ENCODE peak calls at places on chromosomes 4 and X, in six cellular contexts. H is upper lobe of right lung, C is testis, P is bronchial epithelial cell, Z is heart left ventricle, I is ovary. R is an unnamed sample.

GRCh38 chrX:153731845-153732215 is 7.2 kb downstream of the ABCD1 start:
- DNase-seq in C (no peak), I (no peak), H (no peak), P (no peak), Z (no peak), R (no peak)

GRCh38 chrX:152635941-152636340 is 1.8 kb upstream of the GABRQ start:
- DNase-seq in C (peak; percentile 58), H (no peak), Z (no peak), P (peak; percentile 48), I (no peak), R (no peak)

GRCh38 chr4:127212269-127212580 is 420.5 kb upstream of the INTU start:
- DNase-seq in I (no peak), C (no peak), P (no peak), Z (no peak), H (no peak), R (no peak)

GRCh38 chrX:1597345-1598020 is 6.1 kb downstream of the AKAP17A start:
- DNase-seq in I (no peak), P (no peak), Z (no peak), C (no peak), H (peak; percentile 56), R (no peak)

GRCh38 chrX:35380808-35381700 is 417.1 kb upstream of the MAGEB16 start:
- DNase-seq in C (peak; percentile 17), H (no peak), I (no peak), Z (no peak), P (peak; percentile 40), R (no peak)

GRCh38 chr4:40301592-40301991 is 33.5 kb upstream of the CHRNA9 start:
- DNase-seq in P (no peak), Z (no peak), H (no peak), I (no peak), C (no peak), R (no peak)

GRCh38 chr4:112422644-112423043 is 93.3 kb downstream of the NEUROG2 start:
- DNase-seq in C (no peak), I (no peak), H (no peak), P (no peak), Z (no peak), R (no peak)

GRCh38 chrX:122572461-122572860 is 611.6 kb upstream of the GRIA3 start:
- DNase-seq in P (peak; percentile 25), I (no peak), C (no peak), Z (no peak), H (no peak), R (no peak)

GRCh38 chr4:76504613-76505465 is 69.8 kb downstream of the SHROOM3 start:
- DNase-seq in C (no peak), P (peak; percentile 61), Z (no peak), I (no peak), H (no peak), R (no peak)

GRCh38 chr4:40196724-40197281 is at the start of gene RHOH:
- DNase-seq in Z (no peak), I (no peak), P (no peak), H (no peak), C (no peak), R (no peak)

GRCh38 chrX:69179380-69179911 is 14.2 kb upstream of the PJA1 start:
- DNase-seq in Z (no peak), C (no peak), P (no peak), H (no peak), I (peak; percentile 44), R (no peak)

GRCh38 chr4:25888781-25889180 is 25.2 kb upstream of the SMIM20 start:
- DNase-seq in C (no peak), I (no peak), Z (no peak), H (no peak), P (peak; percentile 50), R (no peak)

GRCh38 chr4:1047976-1048780 is 36.8 kb downstream of the FGFRL1 start:
- DNase-seq in C (no peak), P (no peak), I (peak; percentile 12), Z (peak; percentile 54), H (peak; percentile 63), R (peak; percentile 43)

GRCh38 chr4:155529197-155529596 is 137.5 kb upstream of the GUCY1A1 start:
- DNase-seq in H (no peak), I (no peak), Z (no peak), C (no peak), P (peak; percentile 33), R (no peak)

GRCh38 chrX:155880586-155881157 is 473 bp upstream of the VAMP7 start:
- DNase-seq in Z (no peak), H (no peak), I (no peak), C (no peak), P (peak; percentile 16), R (no peak)

GRCh38 chrX:123960956-123961267 is 594 bp upstream of the STAG2 start:
- DNase-seq in Z (no peak), P (no peak), H (no peak), I (peak; percentile 29), C (no peak), R (no peak)

GRCh38 chr4:46908148-46908547 is 897 bp downstream of the COX7B2 start:
- DNase-seq in H (no peak), P (no peak), C (no peak), I (no peak), Z (no peak), R (no peak)

GRCh38 chrX:39301041-39301440 is 499.8 kb downstream of the MID1IP1 start:
- DNase-seq in Z (no peak), I (no peak), C (no peak), H (no peak), P (no peak), R (no peak)

GRCh38 chr4:53116959-53117358 is 248.9 kb downstream of the SCFD2 start:
- DNase-seq in H (no peak), I (no peak), P (no peak), Z (no peak), C (peak; percentile 55), R (peak; percentile 71)
- H3K27me3 ChIP-seq in H (no peaks in the 10 kb centered on the region), I (no peaks in the 10 kb centered on the region), P (no peaks in the 10 kb centered on the region), Z (no peaks in the 10 kb centered on the region), C (no peaks in the 10 kb centered on the region), R (no peaks in the 10 kb centered on the region)

GRCh38 chrX:108123591-108124366 is 32.2 kb downstream of the ATG4A start:
- DNase-seq in C (no peak), Z (no peak), I (no peak), H (no peak), P (peak; percentile 7), R (peak; percentile 53)

GRCh38 chrX:108122748-108123147 is 31.2 kb downstream of the ATG4A start:
- DNase-seq in H (no peak), P (peak; percentile 83), Z (no peak), C (no peak), I (no peak), R (no peak)

GRCh38 chrX:108130889-108131288 is 39.3 kb downstream of the ATG4A start:
- DNase-seq in Z (no peak), H (no peak), I (no peak), C (no peak), P (no peak), R (no peak)

GRCh38 chrX:108131471-108131870 is 39.9 kb downstream of the ATG4A start:
- DNase-seq in P (peak; percentile 61), C (no peak), I (no peak), H (no peak), Z (no peak), R (no peak)

GRCh38 chrX:108126661-108127060 is 35.1 kb downstream of the ATG4A start:
- DNase-seq in P (no peak), C (no peak), I (no peak), Z (no peak), H (no peak), R (no peak)
- H3K27me3 ChIP-seq in P (no peaks in the 10 kb centered on the region), C (no peaks in the 10 kb centered on the region), I (no peaks in the 10 kb centered on the region), Z (no peaks in the 10 kb centered on the region), H (no peaks in the 10 kb centered on the region), R (no peaks in the 10 kb centered on the region)

GRCh38 chrX:135010921-135011320 is 11.4 kb downstream of the RTL8B start:
- DNase-seq in H (no peak), P (no peak), C (no peak), I (no peak), Z (no peak), R (no peak)

GRCh38 chrX:135009838-135010237 is 12.5 kb downstream of the RTL8B start:
- DNase-seq in C (no peak), H (no peak), P (no peak), I (no peak), Z (no peak), R (no peak)

DNA sequence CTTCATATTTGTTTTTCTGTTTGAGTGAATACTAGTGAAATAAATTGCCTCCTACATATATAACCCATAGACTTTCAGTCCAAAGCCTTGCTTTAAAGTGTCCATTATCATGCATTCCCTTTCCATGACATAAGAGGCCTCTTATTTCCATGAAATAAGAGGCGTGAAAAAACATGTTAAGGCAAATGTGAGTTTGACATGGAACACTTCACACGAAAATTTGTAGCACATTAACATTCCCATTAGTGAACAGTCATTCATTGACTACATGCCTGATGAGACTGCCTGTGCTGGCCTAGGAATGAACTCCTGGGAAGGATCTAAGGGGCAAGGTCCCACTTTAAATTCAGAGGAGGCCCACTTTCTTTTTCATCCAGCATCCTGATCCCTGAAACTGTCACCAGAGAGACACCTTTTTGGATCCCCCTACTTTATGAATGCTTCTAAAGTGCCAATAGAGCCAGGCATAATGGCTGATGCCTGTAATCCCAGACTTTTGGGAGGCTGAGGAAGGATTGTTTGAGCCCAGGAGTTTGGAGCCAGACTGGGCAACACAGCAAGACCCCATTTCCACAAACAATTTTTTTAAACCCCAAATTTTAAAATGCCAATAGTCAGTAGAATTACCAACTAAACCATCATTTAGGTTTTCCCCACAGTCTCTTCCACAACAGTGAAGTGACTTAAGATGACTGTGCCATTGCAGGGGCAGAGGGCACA is 6.7 kb downstream of the RTL8B start:
- DNase-seq in Z (no peak), P (peak; percentile 87), C (no peak), I (no peak), H (no peak), R (no peak)
- H3K27me3 ChIP-seq in Z (no peaks in the 10 kb centered on the region), P (no peaks in the 10 kb centered on the region), C (no peaks in the 10 kb centered on the region), I (no peaks in the 10 kb centered on the region), H (no peaks in the 10 kb centered on the region), R (no peaks in the 10 kb centered on the region)

DNA sequence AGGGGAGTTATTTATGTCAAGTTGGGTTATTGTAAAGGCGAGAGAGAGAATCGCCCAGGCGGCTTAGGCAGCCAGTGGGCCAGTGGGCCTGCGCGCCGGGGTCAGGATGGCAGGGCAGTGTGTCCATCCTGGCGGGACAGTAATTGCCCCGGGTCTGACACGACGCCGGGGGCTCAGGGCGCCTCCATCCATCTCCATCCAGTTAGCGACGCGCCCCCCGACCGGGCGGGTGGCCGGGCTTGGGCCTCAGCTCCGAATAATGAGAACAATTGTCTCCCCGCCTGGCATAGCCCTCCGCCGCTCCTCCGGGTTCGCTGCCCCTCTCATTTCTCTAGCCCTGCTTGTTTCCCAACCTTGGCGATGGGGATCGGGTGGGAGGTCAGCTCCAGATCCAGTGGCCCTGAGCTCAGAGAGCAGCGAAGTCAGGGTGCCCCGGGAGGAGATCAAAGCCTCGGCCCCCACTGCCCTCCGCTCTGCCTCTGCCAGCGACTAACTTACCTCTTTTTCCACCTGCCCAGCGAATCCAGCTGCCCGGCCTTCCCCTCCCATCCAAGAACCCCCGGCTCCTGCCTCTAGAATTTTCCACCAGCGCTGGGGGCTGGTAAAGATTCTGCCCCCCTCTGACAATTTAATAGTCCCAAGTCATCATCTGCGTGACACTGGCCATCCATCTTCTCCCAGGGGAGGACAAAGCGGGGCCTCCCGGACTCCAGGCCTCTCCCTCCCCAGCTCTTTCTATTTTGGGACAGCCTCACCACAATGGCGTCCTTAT is 56.9 kb upstream of the TMEM33 start:
- DNase-seq in P (no peak), H (no peak), I (no peak), C (no peak), Z (no peak), R (no peak)
- H3K27me3 ChIP-seq in P (peaks cover 64% of the 10 kb centered on the region), H (peaks cover 94% of the 10 kb centered on the region), I (no peaks in the 10 kb centered on the region), C (no peaks in the 10 kb centered on the region), Z (peaks cover 100% of the 10 kb centered on the region), R (no peaks in the 10 kb centered on the region)

R was measured in right cardiac atrium.